ENCODE peak calls at places on chromosome 15, in eight cellular contexts. X is left ventricle myocardium inferior, I is Calu3, T is BJ, A is endothelial cell, Z is keratinocyte, G is thoracic aorta, P is foreskin keratinocyte. C is an unnamed sample.

GRCh38 chr15:79724312-79724711 is 172.5 kb downstream of the MTHFS start:
- DNase-seq in X (no peak), T (no peak), I (no peak), P (peak), A (no peak), G (no peak), Z (no peak), C (no peak)

GRCh38 chr15:92796163-92796611 is 103.9 kb upstream of the CHD2 start:
- DNase-seq in A (no peak), Z (no peak), G (no peak), X (no peak), P (no peak), I (no peak), T (no peak), C (no peak)

GRCh38 chr15:78859971-78860733 is 12.5 kb upstream of the MORF4L1 start:
- DNase-seq in T (no peak), P (peak), I (peak), Z (no peak), G (peak), X (peak), A (peak), C (peak)

GRCh38 chr15:58511588-58511987 is 79.8 kb downstream of the LIPC start:
- DNase-seq in P (no peak), T (no peak), Z (no peak), G (no peak), A (no peak), X (no peak), I (no peak), C (no peak)

GRCh38 chr15:96977886-96978285 is 647.4 kb downstream of the NR2F2 start:
- DNase-seq in I (no peak), T (no peak), Z (no peak), G (no peak), P (no peak), A (no peak), X (no peak), C (no peak)

GRCh38 chr15:72231066-72231846 is at the start of gene PKM:
- DNase-seq in I (peak), P (peak), G (peak), Z (peak), T (peak), X (peak), A (peak), C (peak)

GRCh38 chr15:93244691-93245615 is 155.9 kb upstream of the RGMA start:
- DNase-seq in T (no peak), P (no peak), I (no peak), X (no peak), Z (no peak), A (no peak), G (no peak), C (no peak)

GRCh38 chr15:76312540-76313174 is 1.4 kb upstream of the ETFA start:
- DNase-seq in A (no peak), I (peak), P (peak), G (no peak), Z (peak), X (no peak), T (no peak), C (no peak)

GRCh38 chr15:71304681-71305080 is 189.4 kb downstream of the THSD4 start:
- DNase-seq in T (no peak), X (no peak), G (no peak), P (no peak), I (no peak), A (no peak), Z (no peak), C (no peak)

GRCh38 chr15:73697033-73697467 is 12.9 kb downstream of the CD276 start:
- DNase-seq in Z (peak), T (no peak), G (peak), X (peak), I (no peak), P (peak), A (peak), C (peak)

GRCh38 chr15:98143116-98143515 is 182.6 kb downstream of the ARRDC4 start:
- DNase-seq in G (no peak), P (no peak), I (no peak), X (no peak), A (no peak), T (no peak), Z (no peak), C (no peak)

DNA sequence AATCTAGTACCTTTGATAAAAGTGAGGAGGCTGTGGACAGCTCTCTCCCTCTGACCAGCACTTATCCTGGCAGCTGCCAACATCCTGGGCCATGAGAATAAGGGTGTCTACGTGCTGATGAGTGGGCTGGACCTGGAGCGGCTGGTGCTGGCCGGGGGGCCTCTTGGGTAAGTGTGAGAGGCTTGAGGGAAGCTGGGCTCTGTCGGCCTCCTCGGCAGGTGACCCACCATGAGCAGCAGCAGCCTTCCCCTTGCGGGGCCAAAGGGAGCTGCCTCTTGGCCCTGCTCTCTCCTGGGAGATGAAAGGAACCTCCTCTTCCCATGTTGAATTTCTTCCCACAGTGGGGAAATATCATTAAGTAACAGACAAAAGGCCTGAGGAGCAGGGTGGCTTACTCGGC is 9.2 kb downstream of the IVD start:
- DNase-seq in G (no peak), A (no peak), P (no peak), Z (no peak), I (no peak), T (no peak), X (no peak), C (no peak)
- TF ChIP-seq CTCF in G (no peak), A (no peak), P (no peak), Z (no peak), I (no peak), T (no peak), X (no peak), C (no peak)

GRCh38 chr15:62067448-62068044 is 769 bp downstream of the C2CD4A start:
- DNase-seq in P (peak), Z (no peak), I (peak), A (peak), G (no peak), T (no peak), X (peak), C (peak)

GRCh38 chr15:62068071-62068786 is 1.5 kb downstream of the C2CD4A start:
- DNase-seq in T (no peak), I (peak), A (peak), Z (no peak), P (no peak), X (peak), G (no peak), C (peak)

GRCh38 chr15:62068787-62069170 is 2.0 kb downstream of the C2CD4A start:
- DNase-seq in Z (no peak), P (no peak), I (no peak), G (no peak), T (no peak), X (no peak), A (no peak), C (no peak)

GRCh38 chr15:62069551-62069950 is 2.8 kb downstream of the C2CD4A start:
- DNase-seq in X (no peak), I (no peak), P (no peak), Z (no peak), A (no peak), T (no peak), G (no peak), C (no peak)

GRCh38 chr15:62066663-62067447 is at the start of gene C2CD4A:
- DNase-seq in A (peak), G (no peak), I (peak), X (peak), Z (no peak), P (peak), T (no peak), C (peak)
- TF ChIP-seq CTCF in A (no peak), G (peak), I (no peak), X (peak), Z (peak), P (peak), T (peak), C (no peak)

DNA sequence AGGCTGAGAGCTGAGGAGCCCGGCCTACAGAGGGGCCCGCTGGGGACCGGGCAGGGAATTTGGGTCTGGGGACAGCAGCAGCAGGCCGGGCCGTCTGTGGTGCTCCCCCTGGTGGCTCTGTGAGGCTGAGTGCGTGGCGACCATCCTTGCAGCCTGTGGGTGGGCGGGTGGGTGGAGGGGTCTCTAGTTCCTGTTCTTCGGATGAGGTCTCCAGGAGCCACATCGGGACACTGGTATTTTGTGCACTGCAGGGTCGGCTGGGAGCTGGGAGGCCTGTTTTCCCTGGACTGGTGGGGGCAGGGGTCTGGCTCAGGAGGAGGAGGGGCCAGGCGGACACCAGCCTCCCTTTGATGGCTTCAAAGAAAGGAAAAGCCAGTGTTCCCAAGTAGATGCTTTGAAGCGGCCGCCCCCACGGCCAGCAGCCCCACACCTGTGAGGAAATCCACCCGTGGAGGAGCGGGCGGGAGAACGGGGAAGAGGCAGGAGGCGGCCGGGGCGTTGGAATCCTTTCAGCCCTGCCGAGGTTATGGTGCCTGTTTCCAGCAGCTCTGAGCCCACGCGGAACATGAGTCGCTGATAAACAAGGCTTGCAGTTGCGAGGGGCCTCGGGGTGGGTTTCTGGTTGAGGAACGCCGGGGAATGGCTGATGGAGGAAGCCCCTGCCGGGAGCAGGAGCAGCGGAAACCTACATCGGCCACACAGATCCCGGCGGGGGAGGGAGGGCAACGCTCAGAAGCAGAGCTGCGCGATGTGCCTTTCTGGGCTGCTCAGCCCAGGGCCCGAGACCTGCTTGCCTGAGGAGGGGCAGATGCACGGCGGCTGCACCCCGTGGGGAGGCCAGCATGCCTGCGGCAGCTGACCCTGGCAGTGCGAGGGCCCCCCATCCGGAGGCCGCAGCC is 154.3 kb downstream of the NSMCE3 start:
- DNase-seq in T (no peak), G (no peak), I (no peak), X (no peak), P (no peak), Z (no peak), A (peak), C (peak)
- TF ChIP-seq CTCF in T (peak), G (peak), I (no peak), X (peak), P (peak), Z (no peak), A (peak), C (peak)

GRCh38 chr15:69474846-69475455 is 22.3 kb downstream of the RPLP1 start:
- DNase-seq in A (peak), P (no peak), Z (no peak), G (no peak), I (peak), T (no peak), X (no peak), C (no peak)

GRCh38 chr15:69478259-69478687 is 25.7 kb downstream of the RPLP1 start:
- DNase-seq in Z (no peak), X (peak), A (peak), P (no peak), G (no peak), T (no peak), I (peak), C (peak)

GRCh38 chr15:69474291-69474690 is 21.7 kb downstream of the RPLP1 start:
- DNase-seq in T (no peak), A (no peak), G (no peak), I (no peak), P (peak), Z (no peak), X (no peak), C (no peak)

GRCh38 chr15:69476704-69477473 is 24.3 kb downstream of the RPLP1 start:
- DNase-seq in T (no peak), A (no peak), P (no peak), G (no peak), X (no peak), Z (no peak), I (no peak), C (no peak)

DNA sequence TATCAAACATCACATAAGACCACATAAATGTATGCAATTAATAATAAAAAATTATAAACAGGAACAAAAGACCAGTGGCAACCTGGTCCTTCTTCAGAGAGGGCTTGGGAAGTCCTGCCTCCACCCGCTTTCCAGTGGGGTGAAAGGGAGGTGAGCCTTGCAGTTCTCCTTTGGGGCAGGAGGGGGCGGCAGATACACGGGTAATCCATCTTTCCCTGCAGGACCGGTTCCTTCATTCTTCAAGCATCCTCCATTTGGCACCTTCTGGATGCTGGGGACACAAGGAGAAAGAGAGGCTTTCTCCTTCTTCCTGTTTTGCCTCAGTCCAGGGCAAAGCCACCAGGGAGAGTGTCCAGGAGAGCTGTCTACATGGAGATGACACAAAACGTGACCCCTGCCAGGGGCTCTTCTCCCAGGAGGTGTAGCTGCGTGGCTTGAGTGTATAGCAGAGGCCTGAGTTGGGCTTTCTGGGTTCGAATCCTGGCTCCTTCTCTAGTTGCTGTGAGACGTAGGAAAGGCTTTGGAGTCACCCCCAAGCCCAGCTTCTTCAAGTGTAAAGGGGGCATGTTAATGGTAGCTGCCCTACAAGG is 23.2 kb downstream of the RPLP1 start:
- DNase-seq in X (peak), I (peak), A (peak), T (no peak), P (peak), G (peak), Z (no peak), C (peak)
- TF ChIP-seq CTCF in X (peak), I (peak), A (peak), T (peak), P (peak), G (peak), Z (peak), C (peak)

DNA sequence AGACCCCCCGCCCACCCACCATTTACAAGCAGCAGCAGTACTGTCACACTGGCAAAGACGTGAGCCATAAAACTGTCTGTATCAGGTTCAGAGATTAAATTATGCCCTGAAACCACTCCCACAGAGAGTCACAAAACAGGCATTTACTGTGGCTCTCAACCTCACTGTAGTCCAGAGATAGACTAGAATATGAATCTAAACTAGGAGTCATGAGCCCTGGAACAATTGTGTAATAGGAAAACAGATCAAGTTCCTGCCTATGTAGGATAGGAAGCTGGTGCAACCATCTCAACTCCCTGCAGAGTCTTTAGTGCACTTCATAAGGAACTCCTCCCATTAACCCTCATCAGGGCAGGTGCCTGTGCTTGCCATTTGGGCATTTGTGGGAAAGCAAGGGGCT is 61.7 kb downstream of the FAM227B start:
- DNase-seq in X (no peak), A (no peak), P (no peak), I (no peak), T (no peak), G (no peak), Z (no peak), C (no peak)
- TF ChIP-seq CTCF in X (no peak), A (no peak), P (no peak), I (no peak), T (no peak), G (no peak), Z (no peak), C (no peak)

C was measured in activated CD8-positive, alpha-beta T cell treated with anti-CD3 and anti-CD28 coated beads for 36 hours.